ENCODE peak calls at places on chromosomes 5 and 9, in seven cellular contexts. P is cardiac fibroblast, O is left ventricle myocardium inferior, W is PC-9, T is dorsolateral prefrontal cortex, E is psoas muscle, R is AG09309. U is an unnamed sample.

GRCh38 chr9:110592075-110592830 is 12.7 kb upstream of the SVEP1 start:
- DNase-seq in P (no peak), W (no peak), O (no peak), R (no peak), E (no peak), T (no peak), U (no peak)

GRCh38 chr5:144189800-144190429 is 19.2 kb downstream of the KCTD16 start:
- DNase-seq in P (peak), E (no peak), T (no peak), R (peak), O (no peak), W (no peak), U (peak)

GRCh38 chr5:133962801-133963476 is 5.5 kb downstream of the C5orf15 start:
- DNase-seq in W (no peak), T (no peak), E (no peak), O (no peak), R (no peak), P (peak), U (peak)

GRCh38 chr5:170499621-170500020 is 4.2 kb upstream of the KCNIP1 start:
- DNase-seq in T (no peak), R (no peak), O (no peak), P (no peak), E (no peak), W (no peak), U (no peak)

GRCh38 chr5:148910686-148911361 is 84.4 kb downstream of the ADRB2 start:
- DNase-seq in T (no peak), W (peak), O (peak), E (peak), R (no peak), P (peak), U (peak)

GRCh38 chr5:168359820-168360460 is 68.5 kb downstream of the WWC1 start:
- DNase-seq in T (no peak), P (no peak), O (no peak), E (no peak), W (peak), R (no peak), U (no peak)

GRCh38 chr9:136403538-136403914 is 3.6 kb upstream of the SNAPC4 start:
- DNase-seq in W (no peak), T (no peak), E (no peak), P (no peak), R (no peak), O (no peak), U (no peak)

GRCh38 chr5:21613971-21614488 is 1239.1 kb downstream of the CDH12 start:
- DNase-seq in T (no peak), O (no peak), P (no peak), E (no peak), W (no peak), R (no peak), U (no peak)

DNA sequence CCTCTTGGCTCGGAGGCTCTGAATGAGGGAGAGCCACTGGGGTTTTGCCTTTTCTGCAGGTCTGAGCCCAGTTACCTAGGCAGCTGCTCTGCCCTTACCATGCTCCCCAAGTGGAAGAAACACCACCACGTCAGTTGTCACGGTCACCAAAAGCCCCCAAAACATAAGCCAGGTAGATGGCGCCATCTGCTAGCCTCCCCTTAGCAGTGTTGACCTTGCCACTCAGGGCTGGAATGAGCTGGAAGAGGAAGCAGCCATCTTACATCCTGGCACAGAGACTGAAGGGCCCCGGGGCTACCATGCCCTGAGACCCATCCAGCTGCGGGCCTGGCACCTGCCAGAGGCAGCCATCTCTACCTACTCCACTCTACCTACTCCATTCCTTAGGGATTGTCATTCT is 7.4 kb downstream of the ZER1 start:
- DNase-seq in T (no peak), R (no peak), E (no peak), P (no peak), W (no peak), O (no peak), U (no peak)
- H3K4me3 ChIP-seq in T (no peak), R (no peak), E (no peak), P (no peak), W (no peak), O (no peak), U (no peak)

GRCh38 chr5:15472116-15472515 is 27.9 kb upstream of the FBXL7 start:
- DNase-seq in T (no peak), E (no peak), P (no peak), O (no peak), R (no peak), W (no peak), U (no peak)
- TF ChIP-seq CTCF in T (no peak), E (no peak), P (no peak), O (no peak), R (peak), W (no peak), U (no peak)

DNA sequence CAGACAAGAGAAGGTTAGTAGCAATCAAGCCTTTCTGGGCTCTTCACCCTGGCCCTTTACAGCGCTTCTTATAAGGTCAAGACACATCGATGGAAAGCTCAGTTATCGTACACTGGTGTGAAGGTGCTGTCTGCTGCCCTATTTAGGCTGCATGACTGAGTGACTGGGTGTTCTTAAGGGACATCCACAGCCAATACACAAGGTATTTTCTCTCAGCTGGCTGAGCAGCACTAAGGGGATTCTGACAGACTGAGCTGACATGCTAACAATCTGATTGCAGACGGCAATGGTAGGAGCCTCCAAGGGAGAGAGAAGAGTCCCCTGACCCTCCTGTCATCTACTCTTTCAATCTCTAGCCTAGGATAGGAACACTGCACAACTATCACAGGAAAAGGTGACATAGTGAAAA is 577.9 kb downstream of the ISL1 start:
- DNase-seq in P (no peak), W (no peak), T (no peak), O (no peak), E (no peak), R (no peak), U (no peak)
- H3K4me3 ChIP-seq in P (no peak), W (no peak), T (no peak), O (no peak), E (no peak), R (no peak), U (no peak)

DNA sequence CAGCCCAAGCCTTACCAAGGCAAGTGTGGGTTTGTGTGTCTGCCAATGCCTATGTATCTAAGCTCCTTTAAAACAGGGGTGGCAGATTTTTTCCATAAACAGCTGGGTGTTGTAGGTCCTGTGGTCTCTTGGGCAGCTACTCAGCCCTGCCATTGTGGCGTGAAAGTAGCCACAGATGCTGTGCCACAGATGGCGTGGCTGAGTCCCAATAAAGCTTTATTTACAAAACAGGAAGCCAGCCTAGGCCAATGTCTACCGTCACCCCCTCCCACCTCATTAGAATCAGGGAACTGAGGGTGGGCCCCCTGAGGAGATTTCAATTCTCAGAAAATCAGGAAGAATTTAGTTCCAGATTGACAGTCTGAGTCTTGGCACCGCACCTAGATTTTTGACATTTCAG is 421.2 kb downstream of the IRX2 start:
- DNase-seq in T (no peak), E (no peak), W (no peak), O (no peak), P (no peak), R (no peak), U (no peak)
- TF ChIP-seq CTCF in T (no peak), E (no peak), W (no peak), O (no peak), P (no peak), R (no peak), U (no peak)

GRCh38 chr5:158462349-158463114 is 603.6 kb upstream of the CLINT1 start:
- DNase-seq in O (no peak), R (no peak), E (no peak), P (no peak), W (no peak), T (no peak), U (no peak)

GRCh38 chr5:158464383-158464782 is 605.4 kb upstream of the CLINT1 start:
- DNase-seq in P (no peak), E (no peak), W (no peak), O (no peak), R (no peak), T (no peak), U (no peak)

GRCh38 chr5:158463971-158464370 is 605.0 kb upstream of the CLINT1 start:
- DNase-seq in R (peak), P (peak), O (peak), E (peak), W (no peak), T (no peak), U (peak)

GRCh38 chr5:158461240-158461854 is 602.4 kb upstream of the CLINT1 start:
- DNase-seq in T (no peak), R (no peak), O (peak), P (no peak), W (no peak), E (peak), U (peak)

DNA sequence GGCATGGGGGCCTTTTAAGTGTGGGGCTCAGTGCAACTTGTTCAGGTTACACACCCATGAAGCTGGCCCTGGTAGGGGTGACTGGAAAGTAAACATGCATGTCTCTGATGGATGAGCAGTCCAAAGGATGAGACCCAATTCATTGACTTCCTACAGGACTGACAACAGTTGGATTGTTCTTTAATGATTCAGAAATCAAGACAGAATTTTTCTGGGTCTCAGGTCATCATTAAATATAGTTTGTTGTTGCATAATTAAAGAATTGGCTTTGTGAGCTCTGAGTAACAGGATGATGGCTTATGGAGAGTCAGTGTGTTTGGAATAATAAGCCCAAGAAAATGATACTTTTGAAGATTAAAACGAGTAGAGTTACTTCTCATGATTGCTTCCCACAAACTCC is 604.2 kb upstream of the CLINT1 start:
- DNase-seq in O (no peak), E (no peak), R (no peak), T (no peak), P (no peak), W (no peak), U (peak)
- H3K4me3 ChIP-seq in O (no peak), E (no peak), R (no peak), T (no peak), P (no peak), W (no peak), U (no peak)

GRCh38 chr5:91223886-91224285 is 159.2 kb downstream of the ARRDC3 start:
- DNase-seq in E (no peak), W (no peak), T (no peak), P (no peak), O (no peak), R (no peak), U (peak)

GRCh38 chr5:91224459-91224858 is 158.7 kb downstream of the ARRDC3 start:
- DNase-seq in P (no peak), W (no peak), O (no peak), E (no peak), T (no peak), R (no peak), U (peak)

GRCh38 chr5:91224969-91225368 is 158.1 kb downstream of the ARRDC3 start:
- DNase-seq in W (no peak), P (no peak), E (no peak), T (no peak), O (no peak), R (no peak), U (no peak)

GRCh38 chr5:91229031-91229623 is 154.0 kb downstream of the ARRDC3 start:
- DNase-seq in P (no peak), E (no peak), W (no peak), R (peak), T (no peak), O (no peak), U (peak)

GRCh38 chr5:91225848-91226686 is 157.1 kb downstream of the ARRDC3 start:
- DNase-seq in P (no peak), W (no peak), E (no peak), T (no peak), O (no peak), R (no peak), U (no peak)
- TF ChIP-seq CTCF in P (no peak), W (peak), E (peak), T (peak), O (peak), R (peak), U (no peak)

DNA sequence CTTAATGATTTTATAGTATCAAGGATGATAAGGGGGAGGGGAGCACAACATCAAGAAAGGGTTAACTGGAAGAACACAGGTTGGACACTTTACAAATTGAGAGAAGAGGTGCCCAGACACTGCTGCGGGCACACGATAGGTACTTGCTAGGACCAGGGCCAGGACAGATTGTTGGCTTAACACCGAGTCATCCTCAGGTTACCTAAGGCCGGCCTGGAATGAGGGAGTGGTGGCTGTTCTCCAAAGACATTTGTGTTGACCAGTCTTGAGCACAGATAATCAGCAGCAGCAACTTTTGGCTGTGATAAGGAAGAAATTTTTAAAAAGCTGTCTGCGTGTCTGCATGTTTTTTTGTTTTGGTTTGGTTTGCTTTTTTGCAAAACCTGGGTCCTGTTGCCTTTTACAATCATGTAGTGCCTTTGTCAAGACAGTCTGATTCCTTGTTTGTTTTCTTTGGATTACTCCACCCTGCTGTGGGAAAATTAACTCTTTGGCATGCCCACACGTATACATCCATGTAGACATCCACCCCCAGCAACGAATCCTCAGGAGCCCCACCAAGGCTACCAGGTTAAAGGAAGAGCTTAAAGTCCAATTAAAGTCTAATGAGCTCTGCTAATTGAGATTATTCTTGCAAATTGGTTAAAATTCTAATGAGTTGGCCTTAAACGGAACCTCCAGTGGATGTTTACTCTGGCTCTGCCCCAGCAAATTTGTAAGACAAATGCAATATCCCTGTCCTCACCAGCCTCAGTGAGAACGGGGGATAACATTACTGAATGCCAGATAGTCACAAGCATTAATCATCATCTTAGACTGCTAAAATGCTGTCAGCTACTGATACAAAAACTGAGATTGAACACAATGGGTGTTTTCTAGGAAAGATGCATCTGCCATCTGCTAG is 382.3 kb downstream of the ACTL7B start:
- DNase-seq in W (peak), E (peak), R (peak), T (no peak), P (peak), O (no peak), U (peak)
- H3K4me3 ChIP-seq in W (peak), E (peak), R (no peak), T (no peak), P (no peak), O (no peak), U (no peak)

GRCh38 chr9:86176468-86176867 is 77.1 kb upstream of the GOLM1 start:
- DNase-seq in T (no peak), P (peak), R (no peak), W (peak), O (no peak), E (no peak), U (no peak)
- TF ChIP-seq CTCF in T (no peak), P (no peak), R (no peak), W (no peak), O (no peak), E (no peak), U (no peak)

DNA sequence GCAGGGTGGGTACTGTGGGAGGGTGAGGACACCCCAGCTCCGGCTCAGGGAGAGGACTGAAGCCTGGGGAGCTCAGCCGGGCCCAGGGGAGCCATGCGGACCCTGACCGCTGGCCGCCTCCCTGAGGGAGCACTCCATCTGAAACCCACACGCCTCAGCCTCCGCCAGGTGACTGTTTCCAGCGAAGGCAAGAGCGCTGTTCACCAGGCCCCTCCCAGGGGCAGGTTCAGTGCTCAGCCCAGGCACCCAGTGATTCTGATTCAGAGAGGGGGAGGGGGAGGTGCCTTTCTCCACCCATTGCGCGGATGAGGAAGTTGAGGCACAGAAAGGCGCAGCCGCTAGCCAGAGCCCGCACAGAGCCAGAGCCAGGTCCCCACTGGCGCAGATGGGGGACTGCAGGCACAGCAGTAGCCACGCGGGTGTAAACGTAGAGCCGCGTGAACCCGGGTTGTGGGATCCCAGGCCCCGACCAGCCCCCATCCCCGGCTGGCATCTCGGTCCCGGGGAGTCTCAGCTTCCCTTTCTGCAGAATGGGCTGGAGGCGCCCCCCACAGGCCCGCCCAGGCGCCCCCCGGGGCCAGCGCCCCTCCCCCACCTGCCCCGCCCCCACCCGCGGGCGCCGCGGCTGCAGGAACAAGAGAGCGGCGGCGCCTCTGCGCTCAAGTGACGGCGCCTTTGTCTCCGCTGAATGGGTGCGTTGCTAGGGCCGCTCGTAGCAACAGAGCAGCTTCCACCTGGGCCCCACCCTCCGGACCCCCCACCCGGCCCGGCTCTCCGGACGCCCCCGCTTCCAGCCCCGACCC is 27.2 kb downstream of the ADGRD2 start:
- DNase-seq in W (no peak), O (no peak), R (no peak), E (no peak), T (no peak), P (no peak), U (no peak)
- H3K4me3 ChIP-seq in W (no peak), O (peak), R (no peak), E (peak), T (peak), P (no peak), U (no peak)

DNA sequence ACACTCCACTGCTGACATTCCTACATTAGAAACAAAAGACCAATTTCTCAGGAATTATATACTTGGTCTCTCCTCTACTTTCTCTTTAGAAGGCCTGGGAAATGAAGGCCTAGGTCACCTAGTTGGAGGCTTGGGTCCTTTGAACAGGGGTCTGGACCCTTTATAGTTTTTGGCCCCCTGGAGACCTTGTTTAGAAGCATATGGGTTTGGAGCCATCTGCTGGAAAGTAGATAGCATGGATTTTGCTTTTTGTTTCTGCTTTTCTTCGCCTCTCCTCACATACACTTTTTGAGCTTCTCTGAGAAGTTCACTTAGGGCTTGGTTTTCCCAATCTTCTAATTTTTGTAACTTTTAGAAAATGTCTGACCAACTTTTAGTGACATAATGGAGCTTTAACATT is 67.1 kb upstream of the CDK20 start:
- DNase-seq in T (no peak), O (no peak), W (no peak), P (peak), R (no peak), E (no peak), U (peak)
- TF ChIP-seq CTCF in T (peak), O (peak), W (peak), P (peak), R (peak), E (peak), U (peak)

U was measured in AG10803.